ENCODE peak calls at places on chromosomes 7 and 10, in six cellular contexts. One of them, this sample, is unnamed.

GRCh38 chr7:86644282-86645173 is 819 bp downstream of the GRM3 start:
- DNase-seq in HepG2: no peak
- DNase-seq in H1: no peak
- DNase-seq in HCT116: no peak
- DNase-seq in K562: no peak
- DNase-seq in SK-N-SH: peak
- DNase-seq in this sample: no peak

GRCh38 chr7:84085147-84085546 is 109.4 kb downstream of the SEMA3A start:
- DNase-seq in HepG2: peak
- DNase-seq in H1: no peak
- DNase-seq in HCT116: no peak
- DNase-seq in K562: no peak
- DNase-seq in SK-N-SH: no peak
- DNase-seq in this sample: no peak

GRCh38 chr10:16828731-16829175 is 11.5 kb upstream of the RSU1 start:
- DNase-seq in HepG2: no peak
- DNase-seq in H1: no peak
- DNase-seq in HCT116: no peak
- DNase-seq in K562: no peak
- DNase-seq in SK-N-SH: no peak
- DNase-seq in this sample: no peak

GRCh38 chr7:16936626-16937422 is 55.0 kb upstream of the AGR3 start:
- DNase-seq in HepG2: no peak
- DNase-seq in H1: no peak
- DNase-seq in HCT116: no peak
- DNase-seq in K562: no peak
- DNase-seq in SK-N-SH: no peak
- DNase-seq in this sample: no peak

GRCh38 chr10:96266118-96266770 is 5.1 kb downstream of the BLNK start:
- DNase-seq in HepG2: no peak
- DNase-seq in H1: no peak
- DNase-seq in HCT116: no peak
- DNase-seq in K562: no peak
- DNase-seq in SK-N-SH: no peak
- DNase-seq in this sample: no peak

GRCh38 chr10:101244321-101245050 is 15.2 kb upstream of the LBX1 start:
- DNase-seq in HepG2: no peak
- DNase-seq in H1: no peak
- DNase-seq in HCT116: peak
- DNase-seq in K562: no peak
- DNase-seq in SK-N-SH: no peak
- DNase-seq in this sample: no peak

GRCh38 chr10:96828609-96829008 is 3.5 kb upstream of the LCOR start:
- DNase-seq in HepG2: no peak
- DNase-seq in H1: no peak
- DNase-seq in HCT116: no peak
- DNase-seq in K562: no peak
- DNase-seq in SK-N-SH: no peak
- DNase-seq in this sample: no peak

GRCh38 chr10:1515121-1515779 is 222.1 kb downstream of the ADARB2 start:
- DNase-seq in HepG2: no peak
- DNase-seq in H1: no peak
- DNase-seq in HCT116: no peak
- DNase-seq in K562: no peak
- DNase-seq in SK-N-SH: no peak
- DNase-seq in this sample: no peak

GRCh38 chr10:3622845-3623621 is 162.0 kb downstream of the KLF6 start:
- DNase-seq in HepG2: no peak
- DNase-seq in H1: no peak
- DNase-seq in HCT116: no peak
- DNase-seq in K562: no peak
- DNase-seq in SK-N-SH: no peak
- DNase-seq in this sample: no peak

GRCh38 chr7:115940462-115941060 is 90.0 kb downstream of the TFEC start:
- DNase-seq in HepG2: no peak
- DNase-seq in H1: no peak
- DNase-seq in HCT116: no peak
- DNase-seq in K562: no peak
- DNase-seq in SK-N-SH: no peak
- DNase-seq in this sample: no peak

GRCh38 chr10:94281654-94282053 is 81.1 kb downstream of the NOC3L start:
- DNase-seq in HepG2: no peak
- DNase-seq in H1: no peak
- DNase-seq in HCT116: no peak
- DNase-seq in K562: no peak
- DNase-seq in SK-N-SH: no peak
- DNase-seq in this sample: no peak

GRCh38 chr10:119315128-119316001 is 108.0 kb downstream of the GRK5 start:
- DNase-seq in HepG2: peak
- DNase-seq in H1: no peak
- DNase-seq in HCT116: peak
- DNase-seq in K562: peak
- DNase-seq in SK-N-SH: no peak
- DNase-seq in this sample: no peak

GRCh38 chr7:139557857-139558581 is 34.5 kb downstream of the CLEC2L start:
- DNase-seq in HepG2: no peak
- DNase-seq in H1: no peak
- DNase-seq in HCT116: no peak
- DNase-seq in K562: no peak
- DNase-seq in SK-N-SH: no peak
- DNase-seq in this sample: no peak

GRCh38 chr10:69086131-69086530 is 1.8 kb upstream of the SRGN start:
- DNase-seq in HepG2: no peak
- DNase-seq in H1: no peak
- DNase-seq in HCT116: no peak
- DNase-seq in K562: no peak
- DNase-seq in SK-N-SH: no peak
- DNase-seq in this sample: no peak

GRCh38 chr10:93074597-93075368 is 1.1 kb downstream of the CYP26A1 start:
- DNase-seq in HepG2: no peak
- DNase-seq in H1: no peak
- DNase-seq in HCT116: no peak
- DNase-seq in K562: no peak
- DNase-seq in SK-N-SH: peak
- DNase-seq in this sample: no peak

GRCh38 chr10:103111031-103111917 is 81.8 kb downstream of the NT5C2 start:
- DNase-seq in HepG2: peak
- DNase-seq in H1: no peak
- DNase-seq in HCT116: no peak
- DNase-seq in K562: no peak
- DNase-seq in SK-N-SH: no peak
- DNase-seq in this sample: no peak

GRCh38 chr10:131901181-131901829 is 497 bp downstream of the PPP2R2D start:
- DNase-seq in HepG2: no peak
- DNase-seq in H1: no peak
- DNase-seq in HCT116: no peak
- DNase-seq in K562: peak
- DNase-seq in SK-N-SH: peak
- DNase-seq in this sample: no peak

GRCh38 chr7:141676618-141677017 is 25.3 kb downstream of the DENND11 start:
- DNase-seq in HepG2: no peak
- DNase-seq in H1: no peak
- DNase-seq in HCT116: no peak
- DNase-seq in K562: no peak
- DNase-seq in SK-N-SH: no peak
- DNase-seq in this sample: no peak

GRCh38 chr7:139479620-139480019 is 3.9 kb downstream of the KLRG2 start:
- DNase-seq in HepG2: no peak
- DNase-seq in H1: no peak
- DNase-seq in HCT116: no peak
- DNase-seq in K562: no peak
- DNase-seq in SK-N-SH: peak
- DNase-seq in this sample: no peak

GRCh38 chr10:85043207-85043606 is 714.8 kb downstream of the CCSER2 start:
- DNase-seq in HepG2: no peak
- DNase-seq in H1: no peak
- DNase-seq in HCT116: no peak
- DNase-seq in K562: no peak
- DNase-seq in SK-N-SH: no peak
- DNase-seq in this sample: no peak

GRCh38 chr10:69684020-69684980 is 54.3 kb downstream of the FAM241B start:
- DNase-seq in HepG2: peak
- DNase-seq in H1: no peak
- DNase-seq in HCT116: no peak
- DNase-seq in K562: no peak
- DNase-seq in SK-N-SH: peak
- DNase-seq in this sample: no peak

GRCh38 chr7:51078653-51079052 is 238.0 kb downstream of the COBL start:
- DNase-seq in HepG2: no peak
- DNase-seq in H1: no peak
- DNase-seq in HCT116: no peak
- DNase-seq in K562: no peak
- DNase-seq in SK-N-SH: no peak
- DNase-seq in this sample: no peak

GRCh38 chr7:71372991-71373390 is 241.0 kb downstream of the GALNT17 start:
- DNase-seq in HepG2: no peak
- DNase-seq in H1: no peak
- DNase-seq in HCT116: no peak
- DNase-seq in K562: no peak
- DNase-seq in SK-N-SH: no peak
- DNase-seq in this sample: no peak

GRCh38 chr10:62637249-62638061 is 167.1 kb upstream of the ADO start:
- DNase-seq in HepG2: peak
- DNase-seq in H1: no peak
- DNase-seq in HCT116: no peak
- DNase-seq in K562: no peak
- DNase-seq in SK-N-SH: no peak
- DNase-seq in this sample: no peak

DNA sequence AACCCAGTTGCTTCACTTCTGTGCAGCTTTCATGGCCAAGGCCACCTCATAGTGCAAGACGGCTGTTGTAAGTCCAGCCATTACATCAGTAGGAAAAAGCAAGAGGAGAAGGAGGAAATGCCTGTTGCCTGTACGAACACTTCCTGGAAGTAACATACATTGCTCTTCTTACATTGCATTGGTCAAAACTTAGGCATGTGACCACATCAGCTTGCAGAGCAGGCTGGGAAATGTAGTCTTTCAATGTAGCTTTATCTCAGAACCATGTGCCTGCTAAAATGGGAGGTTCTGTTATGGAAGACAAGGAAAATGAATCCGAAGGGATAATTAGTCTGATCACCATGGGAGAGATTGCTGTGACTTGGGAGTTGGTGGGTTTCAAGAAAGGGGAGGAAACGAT is 4.3 kb downstream of the SLC29A3 start:
- DNase-seq in HepG2: peak
- DNase-seq in H1: no peak
- DNase-seq in HCT116: peak
- DNase-seq in K562: peak
- DNase-seq in SK-N-SH: peak
- DNase-seq in this sample: peak
- TF ChIP-seq JUND in HepG2: no peak
- TF ChIP-seq JUND in H1: no peak
- TF ChIP-seq JUND in HCT116: no peak
- TF ChIP-seq JUND in K562: no peak
- TF ChIP-seq JUND in SK-N-SH: no peak
- TF ChIP-seq JUND in this sample: no peak

GRCh38 chr7:3195160-3195559 is 105.9 kb upstream of the SDK1 start:
- DNase-seq in HepG2: no peak
- DNase-seq in H1: no peak
- DNase-seq in HCT116: no peak
- DNase-seq in K562: no peak
- DNase-seq in SK-N-SH: no peak
- DNase-seq in this sample: no peak

GRCh38 chr7:3197567-3198212 is 103.4 kb upstream of the SDK1 start:
- DNase-seq in HepG2: no peak
- DNase-seq in H1: no peak
- DNase-seq in HCT116: no peak
- DNase-seq in K562: no peak
- DNase-seq in SK-N-SH: no peak
- DNase-seq in this sample: no peak

GRCh38 chr7:3196629-3197028 is 104.4 kb upstream of the SDK1 start:
- DNase-seq in HepG2: no peak
- DNase-seq in H1: no peak
- DNase-seq in HCT116: no peak
- DNase-seq in K562: no peak
- DNase-seq in SK-N-SH: no peak
- DNase-seq in this sample: no peak

GRCh38 chr7:3193721-3194120 is 107.3 kb upstream of the SDK1 start:
- DNase-seq in HepG2: no peak
- DNase-seq in H1: no peak
- DNase-seq in HCT116: no peak
- DNase-seq in K562: no peak
- DNase-seq in SK-N-SH: no peak
- DNase-seq in this sample: no peak

DNA sequence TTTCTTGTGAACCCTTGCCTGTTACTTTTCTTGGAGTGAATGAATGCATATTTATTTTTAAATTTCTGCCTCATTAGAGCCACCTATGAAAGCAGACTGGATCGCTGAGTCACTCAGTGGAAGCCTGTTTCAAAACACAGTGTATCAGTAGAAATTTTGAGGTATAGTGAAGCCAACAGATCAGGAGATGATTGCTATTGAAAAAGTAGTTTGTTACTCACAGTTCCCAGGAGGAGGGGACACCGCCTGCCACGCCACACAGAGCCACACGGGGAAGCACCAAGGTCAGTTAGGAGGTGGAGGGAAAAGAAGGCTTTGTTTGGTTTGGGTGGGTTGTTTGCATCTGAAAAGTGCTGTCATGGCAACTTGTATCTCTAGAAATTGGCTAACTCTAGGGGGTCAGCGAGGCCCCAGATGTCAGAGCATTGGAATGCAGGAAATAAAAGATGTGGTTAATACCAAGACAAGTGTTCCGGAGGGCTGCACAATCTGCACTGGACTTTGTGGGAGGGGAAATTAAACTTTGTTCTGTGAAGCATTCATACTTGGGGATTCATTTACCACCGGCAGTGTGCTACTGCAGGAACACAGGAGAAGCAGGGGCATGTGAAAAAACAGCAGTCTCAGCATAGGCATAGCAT is 106.4 kb upstream of the SDK1 start:
- DNase-seq in HepG2: peak
- DNase-seq in H1: peak
- DNase-seq in HCT116: no peak
- DNase-seq in K562: no peak
- DNase-seq in SK-N-SH: no peak
- DNase-seq in this sample: no peak
- TF ChIP-seq JUND in HepG2: no peak
- TF ChIP-seq JUND in H1: peak
- TF ChIP-seq JUND in HCT116: no peak
- TF ChIP-seq JUND in K562: no peak
- TF ChIP-seq JUND in SK-N-SH: no peak
- TF ChIP-seq JUND in this sample: no peak

DNA sequence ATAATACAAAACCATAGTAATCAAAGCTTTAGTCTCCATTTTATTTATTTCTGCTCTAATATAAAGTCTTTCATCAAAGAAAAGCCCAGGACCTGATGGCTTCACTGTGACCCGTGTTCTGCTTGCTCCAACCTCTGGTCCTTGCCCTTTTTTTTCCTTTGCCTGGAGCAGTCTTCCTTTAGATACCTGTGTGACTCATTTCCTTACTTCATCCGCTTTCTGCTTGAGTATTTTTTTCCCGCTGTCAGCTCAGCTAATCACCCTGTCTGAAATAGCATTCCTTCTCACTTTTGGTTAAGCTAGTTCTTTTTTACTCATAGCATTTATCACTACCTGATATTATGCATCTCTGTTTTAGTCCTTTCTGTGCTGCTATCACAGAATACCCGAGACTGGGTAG is 194.8 kb downstream of the ABCA13 start:
- DNase-seq in HepG2: no peak
- DNase-seq in H1: no peak
- DNase-seq in HCT116: no peak
- DNase-seq in K562: no peak
- DNase-seq in SK-N-SH: no peak
- DNase-seq in this sample: no peak
- TF ChIP-seq JUND in HepG2: no peak
- TF ChIP-seq JUND in H1: no peak
- TF ChIP-seq JUND in HCT116: no peak
- TF ChIP-seq JUND in K562: no peak
- TF ChIP-seq JUND in SK-N-SH: no peak
- TF ChIP-seq JUND in this sample: no peak

GRCh38 chr7:34748244-34749039 is 90.4 kb downstream of the NPSR1 start:
- DNase-seq in HepG2: peak
- DNase-seq in H1: no peak
- DNase-seq in HCT116: peak
- DNase-seq in K562: no peak
- DNase-seq in SK-N-SH: peak
- DNase-seq in this sample: peak
- TF ChIP-seq JUND in HepG2: peak
- TF ChIP-seq JUND in H1: peak
- TF ChIP-seq JUND in HCT116: peak
- TF ChIP-seq JUND in K562: no peak
- TF ChIP-seq JUND in SK-N-SH: peak
- TF ChIP-seq JUND in this sample: peak

This sample was measured in T47D.